ENCODE peak calls at places on chromosomes 6 and 20, in four cellular contexts. W is esophagus squamous epithelium; Y is effector memory CD4-positive, alpha-beta T cell; Z is tibial nerve. A is an unnamed sample. For H3K36me3 and H3K4me1, the result is how much of the 10 kb centered on the place peaks cover.

GRCh38 chr6:105077592-105078463 is 102.0 kb downstream of the POPDC3 start:
- DNase-seq in W (no peak), Y (no peak), Z (no peak), A (peak)

GRCh38 chr6:33962673-33963072 is 158.9 kb upstream of the MLN start:
- DNase-seq in W (no peak), Y (no peak), Z (no peak), A (no peak)

GRCh38 chr6:83708546-83708969 is 343 bp downstream of the SNAP91 start:
- DNase-seq in W (no peak), Y (no peak), Z (no peak), A (no peak)

GRCh38 chr6:90677440-90677839 is 90.6 kb upstream of the MAP3K7 start:
- DNase-seq in W (no peak), Y (no peak), Z (no peak), A (no peak)

GRCh38 chr6:30913721-30914075 is 340 bp upstream of the VARS2 start:
- DNase-seq in W (no peak), Y (no peak), Z (no peak), A (no peak)

GRCh38 chr20:46767127-46767761 is 57.8 kb downstream of the SLC2A10 start:
- DNase-seq in W (no peak), Y (no peak), Z (no peak), A (peak)

GRCh38 chr6:3011158-3011557 is 11.5 kb downstream of the NQO2 start:
- DNase-seq in W (no peak), Y (no peak), Z (no peak), A (no peak)

GRCh38 chr20:23048283-23049200 is 930 bp downstream of the THBD start:
- DNase-seq in W (no peak), Y (no peak), Z (peak), A (no peak)

GRCh38 chr6:137707590-137708360 is 159.3 kb upstream of the TNFAIP3 start:
- DNase-seq in W (peak), Y (peak), Z (peak), A (peak)

GRCh38 chr6:158867381-158868121 is 48.4 kb upstream of the EZR start:
- DNase-seq in W (no peak), Y (no peak), Z (no peak), A (no peak)

GRCh38 chr20:51385941-51386530 is 156.5 kb downstream of the NFATC2 start:
- DNase-seq in W (no peak), Y (no peak), Z (no peak), A (peak)

GRCh38 chr6:26053929-26054658 is 33.1 kb upstream of the HFE start:
- DNase-seq in W (no peak), Y (no peak), Z (no peak), A (no peak)

GRCh38 chr6:127026247-127026646 is 92.2 kb upstream of the RSPO3 start:
- DNase-seq in W (no peak), Y (no peak), Z (no peak), A (peak)

GRCh38 chr20:61162506-61162905 is 89.6 kb upstream of the CDH4 start:
- DNase-seq in W (no peak), Y (no peak), Z (no peak), A (no peak)

GRCh38 chr6:67352717-67353116 is 1282.4 kb upstream of the ADGRB3 start:
- DNase-seq in W (no peak), Y (no peak), Z (no peak), A (no peak)

GRCh38 chr6:53136000-53136609 is 12.5 kb downstream of the GCM1 start:
- DNase-seq in W (no peak), Y (no peak), Z (no peak), A (no peak)

GRCh38 chr6:33977606-33978438 is 168.1 kb downstream of the GRM4 start:
- DNase-seq in W (no peak), Y (no peak), Z (no peak), A (no peak)

GRCh38 chr6:138765896-138766487 is 7.6 kb upstream of the CCDC28A start:
- DNase-seq in W (no peak), Y (no peak), Z (no peak), A (peak)

GRCh38 chr6:136037246-136037884 is 185.9 kb downstream of the PDE7B start:
- DNase-seq in W (no peak), Y (no peak), Z (no peak), A (no peak)

GRCh38 chr6:135183532-135184440 is 2.7 kb downstream of the MYB start:
- DNase-seq in W (no peak), Y (peak), Z (no peak), A (peak)

GRCh38 chr6:72580281-72580940 is 41.5 kb upstream of the KCNQ5 start:
- DNase-seq in W (no peak), Y (no peak), Z (no peak), A (no peak)

GRCh38 chr6:34305982-34306702 is 57.3 kb upstream of the SMIM29 start:
- DNase-seq in W (no peak), Y (no peak), Z (no peak), A (no peak)

GRCh38 chr6:169363590-169363989 is 109.9 kb upstream of the THBS2 start:
- DNase-seq in W (no peak), Y (no peak), Z (no peak), A (no peak)

GRCh38 chr6:79193971-79194370 is 40.5 kb downstream of the HMGN3 start:
- DNase-seq in W (no peak), Y (no peak), Z (no peak), A (no peak)

GRCh38 chr20:63864545-63864977 is 509 bp upstream of the TPD52L2 start:
- DNase-seq in W (no peak), Y (no peak), Z (no peak), A (no peak)

DNA sequence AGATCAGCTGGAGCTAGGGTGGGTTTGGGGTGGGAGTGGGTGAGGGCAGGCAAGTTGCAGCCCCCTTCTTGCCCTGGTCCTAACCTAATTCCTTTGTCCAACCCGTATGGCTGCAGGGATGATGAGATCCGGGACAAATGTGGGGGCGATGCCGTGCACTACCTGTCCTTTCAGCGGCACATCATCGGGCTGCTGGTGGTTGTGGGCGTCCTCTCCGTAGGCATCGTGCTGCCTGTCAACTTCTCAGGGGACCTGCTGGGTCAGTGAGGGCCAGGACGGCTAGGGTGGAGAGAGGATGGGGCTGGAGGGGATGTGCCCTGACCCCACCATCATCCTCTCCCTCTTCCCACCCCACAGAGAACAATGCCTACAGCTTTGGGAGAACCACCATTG is 12.0 kb downstream of the TMEM63B start:
- DNase-seq in W (no peak), Y (no peak), Z (no peak), A (no peak)
- H3K36me3 ChIP-seq in W (under half), Y (under half), Z (under half), A (under half)

GRCh38 chr6:36924131-36924530 is 30.4 kb upstream of the PI16 start:
- DNase-seq in W (no peak), Y (no peak), Z (no peak), A (no peak)

GRCh38 chr6:36924778-36925396 is 29.7 kb upstream of the PI16 start:
- DNase-seq in W (no peak), Y (no peak), Z (no peak), A (no peak)

GRCh38 chr6:36927114-36927513 is 27.4 kb upstream of the PI16 start:
- DNase-seq in W (no peak), Y (no peak), Z (no peak), A (no peak)

GRCh38 chr6:36926711-36927110 is 27.8 kb upstream of the PI16 start:
- DNase-seq in W (no peak), Y (no peak), Z (no peak), A (no peak)

GRCh38 chr6:36925809-36926208 is 28.7 kb upstream of the PI16 start:
- DNase-seq in W (no peak), Y (no peak), Z (no peak), A (no peak)
- H3K4me1 ChIP-seq in W (under half), Y (under half), Z (under half), A (under half)

DNA sequence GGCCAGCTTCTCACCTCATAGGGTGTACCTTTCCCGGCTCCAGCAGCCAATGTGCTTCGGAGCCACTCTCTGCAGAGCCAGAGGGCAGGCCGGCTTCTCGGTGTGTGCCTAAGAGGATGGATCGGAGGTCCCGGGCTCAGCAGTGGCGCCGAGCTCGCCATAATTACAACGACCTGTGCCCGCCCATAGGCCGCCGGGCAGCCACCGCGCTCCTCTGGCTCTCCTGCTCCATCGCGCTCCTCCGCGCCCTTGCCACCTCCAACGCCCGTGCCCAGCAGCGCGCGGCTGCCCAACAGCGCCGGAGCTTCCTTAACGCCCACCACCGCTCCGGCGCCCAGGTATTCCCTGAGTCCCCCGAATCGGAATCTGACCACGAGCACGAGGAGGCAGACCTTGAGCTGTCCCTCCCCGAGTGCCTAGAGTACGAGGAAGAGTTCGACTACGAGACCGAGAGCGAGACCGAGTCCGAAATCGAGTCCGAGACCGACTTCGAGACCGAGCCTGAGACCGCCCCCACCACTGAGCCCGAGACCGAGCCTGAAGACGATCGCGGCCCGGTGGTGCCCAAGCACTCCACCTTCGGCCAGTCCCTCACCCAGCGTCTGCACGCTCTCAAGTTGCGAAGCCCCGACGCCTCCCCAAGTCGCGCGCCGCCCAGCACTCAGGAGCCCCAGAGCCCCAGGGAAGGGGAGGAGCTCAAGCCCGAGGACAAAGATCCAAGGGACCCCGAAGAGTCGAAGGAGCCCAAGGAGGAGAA is 10.5 kb downstream of the GNAS-AS1 start:
- DNase-seq in W (no peak), Y (no peak), Z (no peak), A (no peak)
- H3K4me3 ChIP-seq in W (no peak), Y (no peak), Z (no peak), A (no peak)

GRCh38 chr6:43338243-43338642 is 29.6 kb upstream of the CRIP3 start:
- DNase-seq in W (no peak), Y (no peak), Z (no peak), A (no peak)
- H3K36me3 ChIP-seq in W (under half), Y (half or more), Z (under half), A (under half)

GRCh38 chr6:167577891-167578361 is 248.8 kb upstream of the AFDN start:
- DNase-seq in W (no peak), Y (no peak), Z (no peak), A (no peak)
- H3K4me1 ChIP-seq in W (under half), Y (under half), Z (under half), A (under half)

GRCh38 chr6:107730683-107731314 is 93.3 kb downstream of the SCML4 start:
- DNase-seq in W (no peak), Y (no peak), Z (no peak), A (no peak)

GRCh38 chr6:107729098-107729497 is 95.0 kb downstream of the SCML4 start:
- DNase-seq in W (no peak), Y (no peak), Z (no peak), A (no peak)

GRCh38 chr6:107732461-107732860 is 91.7 kb downstream of the SCML4 start:
- DNase-seq in W (no peak), Y (no peak), Z (no peak), A (no peak)

GRCh38 chr6:107730106-107730505 is 94.0 kb downstream of the SCML4 start:
- DNase-seq in W (no peak), Y (no peak), Z (no peak), A (no peak)

GRCh38 chr6:107731422-107732319 is 92.4 kb downstream of the SCML4 start:
- DNase-seq in W (no peak), Y (no peak), Z (no peak), A (no peak)
- H3K4me3 ChIP-seq in W (no peak), Y (peak), Z (no peak), A (no peak)

DNA sequence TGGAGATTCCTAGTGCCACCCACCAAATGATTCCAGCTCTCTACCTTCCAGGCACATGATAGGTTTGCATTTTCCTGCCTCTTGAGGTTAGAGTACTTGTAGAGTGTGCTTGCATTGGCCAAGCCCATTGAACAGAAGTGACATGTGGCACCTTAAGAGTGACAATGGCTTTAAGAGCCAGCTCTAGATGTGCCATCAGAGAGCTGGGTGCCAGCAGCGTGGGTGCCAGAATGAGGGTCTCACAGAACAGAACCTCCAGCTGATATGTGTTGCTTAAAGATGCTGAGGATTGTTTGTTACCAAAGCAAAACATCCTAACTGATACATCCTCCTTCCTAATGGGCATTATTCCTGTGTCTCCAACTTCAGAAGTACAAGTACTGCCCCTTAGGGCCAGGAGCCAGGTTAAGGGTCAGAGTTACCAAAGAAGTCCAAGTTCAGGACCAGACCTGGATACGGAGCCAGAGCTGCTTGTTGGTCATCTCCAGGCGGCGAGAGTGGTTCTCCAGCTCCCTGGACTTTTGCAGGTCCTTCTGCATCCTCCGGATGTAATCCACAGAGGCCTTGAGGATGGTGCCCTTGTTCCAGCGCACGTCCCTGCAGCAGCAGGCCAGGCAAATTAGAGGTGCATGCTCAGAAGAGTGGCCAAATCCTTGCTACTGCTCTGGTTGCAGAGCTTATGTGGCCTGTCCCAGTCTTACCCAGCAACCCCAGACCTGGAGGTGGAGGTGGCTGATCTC is 47.5 kb downstream of the MDFI start:
- DNase-seq in W (no peak), Y (no peak), Z (no peak), A (no peak)
- H3K36me3 ChIP-seq in W (under half), Y (under half), Z (under half), A (under half)

DNA sequence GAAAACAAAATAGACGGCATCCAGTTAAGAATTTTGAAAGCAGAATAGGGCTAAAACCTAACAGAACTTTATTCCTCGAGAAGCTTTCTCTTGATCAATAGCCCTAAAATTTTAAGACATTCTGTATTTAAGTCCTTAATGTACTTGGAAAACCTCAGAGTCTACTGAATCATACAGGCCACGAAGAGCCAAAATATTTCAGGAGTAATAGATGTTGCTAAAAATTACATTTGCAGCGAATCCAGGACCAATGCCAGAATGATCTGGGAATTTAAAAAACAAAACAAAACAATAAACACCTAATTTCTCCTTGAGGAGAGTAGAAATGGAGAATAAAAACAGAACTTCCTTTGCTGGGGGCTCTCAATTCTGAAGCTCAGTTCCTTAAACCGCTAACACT is 23.3 kb downstream of the ATXN1 start:
- DNase-seq in W (no peak), Y (no peak), Z (no peak), A (no peak)
- H3K4me1 ChIP-seq in W (under half), Y (under half), Z (half or more), A (under half)

DNA sequence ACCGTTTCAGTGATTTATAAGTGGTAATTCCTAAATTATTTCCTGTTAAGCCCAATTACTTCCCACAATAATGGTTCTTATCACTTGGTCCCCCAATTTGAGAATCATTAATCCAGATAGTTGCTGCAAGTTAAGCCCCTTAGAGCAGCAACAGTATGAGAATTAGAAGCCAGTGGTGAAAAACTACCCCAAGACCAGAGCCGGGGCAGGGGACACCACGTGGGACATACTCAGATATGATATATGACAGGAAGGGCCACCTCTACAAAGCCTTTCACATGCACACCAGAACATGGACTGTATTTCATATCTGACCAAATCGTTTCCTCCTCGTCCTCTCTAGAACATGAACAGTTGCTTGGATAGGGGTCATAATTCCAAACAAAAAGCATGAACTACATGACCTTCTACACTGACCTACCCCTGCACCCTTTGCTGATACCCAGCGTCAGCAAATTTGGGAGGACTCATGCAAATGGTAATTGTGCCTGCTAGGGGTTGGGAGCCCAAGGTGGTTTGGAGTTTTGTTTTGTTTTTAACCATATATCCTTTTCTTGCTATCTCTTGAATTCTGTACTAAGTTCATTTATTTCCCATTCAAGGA is 3.9 kb downstream of the JAG1 start:
- DNase-seq in W (no peak), Y (no peak), Z (no peak), A (no peak)
- H3K4me3 ChIP-seq in W (peak), Y (no peak), Z (peak), A (no peak)

A was measured in HAP-1.